ENCODE peak calls at places on chromosome 17, in ten cellular contexts. T, H, D, O, A, B, M, F, P and V are unnamed samples.

GRCh38 chr17:65027305-65027704 is 29.2 kb downstream of the GNA13 start:
- DNase-seq in A (peak; percentile 65), B (no peak), T (no peak), M (no peak), D (peak; percentile 47), H (no peak), F (peak; percentile 96), P (no peak), O (no peak), V (no peak)

GRCh38 chr17:10061131-10061581 is 137.2 kb downstream of the GAS7 start:
- DNase-seq in O (no peak), B (no peak), H (no peak), A (no peak), M (no peak), F (no peak), D (no peak), P (no peak), T (no peak), V (no peak)

GRCh38 chr17:76772842-76773521 is 35.1 kb downstream of the MFSD11 start:
- DNase-seq in O (no peak), M (no peak), T (no peak), H (no peak), B (no peak), F (peak; percentile 85), D (peak; percentile 29), P (no peak), A (peak; percentile 89), V (peak; percentile 71)

GRCh38 chr17:61475726-61476125 is 23.5 kb downstream of the TBX4 start:
- DNase-seq in H (no peak), T (peak; percentile 16), D (no peak), O (no peak), A (no peak), M (no peak), B (no peak), F (peak; percentile 27), P (no peak), V (no peak)

GRCh38 chr17:33057564-33057963 is 65.9 kb downstream of the SPACA3 start:
- DNase-seq in F (no peak), O (no peak), T (no peak), A (no peak), H (no peak), M (no peak), B (no peak), D (no peak), P (no peak), V (no peak)

GRCh38 chr17:32877164-32877764 is 340 bp upstream of the MYO1D start:
- DNase-seq in O (peak; percentile 88), T (peak; percentile 94), D (peak; percentile 96), A (peak; percentile 65), P (peak; percentile 92), F (peak; percentile 86), B (peak; percentile 93), M (peak; percentile 84), H (peak; percentile 50), V (peak; percentile 84)

GRCh38 chr17:66466933-66467367 is 164.5 kb downstream of the PRKCA start:
- DNase-seq in P (no peak), T (no peak), F (peak; percentile 99), D (peak; percentile 73), B (no peak), M (no peak), H (no peak), A (peak; percentile 92), O (no peak), V (peak; percentile 84)

GRCh38 chr17:67628580-67629013 is 89.1 kb upstream of the NOL11 start:
- DNase-seq in P (peak; percentile 26), H (no peak), T (peak; percentile 61), D (no peak), M (no peak), O (no peak), A (no peak), F (no peak), B (peak; percentile 62), V (no peak)

GRCh38 chr17:38333635-38334295 is 10.0 kb downstream of the GPR179 start:
- DNase-seq in P (no peak), B (peak; percentile 100), M (no peak), H (no peak), O (peak; percentile 4), T (peak; percentile 56), A (no peak), D (peak; percentile 47), F (peak; percentile 39), V (no peak)

GRCh38 chr17:6947745-6948144 is 48.1 kb upstream of the ALOX12 start:
- DNase-seq in D (no peak), H (no peak), B (no peak), O (no peak), P (no peak), M (no peak), T (no peak), A (no peak), F (no peak), V (no peak)

DNA sequence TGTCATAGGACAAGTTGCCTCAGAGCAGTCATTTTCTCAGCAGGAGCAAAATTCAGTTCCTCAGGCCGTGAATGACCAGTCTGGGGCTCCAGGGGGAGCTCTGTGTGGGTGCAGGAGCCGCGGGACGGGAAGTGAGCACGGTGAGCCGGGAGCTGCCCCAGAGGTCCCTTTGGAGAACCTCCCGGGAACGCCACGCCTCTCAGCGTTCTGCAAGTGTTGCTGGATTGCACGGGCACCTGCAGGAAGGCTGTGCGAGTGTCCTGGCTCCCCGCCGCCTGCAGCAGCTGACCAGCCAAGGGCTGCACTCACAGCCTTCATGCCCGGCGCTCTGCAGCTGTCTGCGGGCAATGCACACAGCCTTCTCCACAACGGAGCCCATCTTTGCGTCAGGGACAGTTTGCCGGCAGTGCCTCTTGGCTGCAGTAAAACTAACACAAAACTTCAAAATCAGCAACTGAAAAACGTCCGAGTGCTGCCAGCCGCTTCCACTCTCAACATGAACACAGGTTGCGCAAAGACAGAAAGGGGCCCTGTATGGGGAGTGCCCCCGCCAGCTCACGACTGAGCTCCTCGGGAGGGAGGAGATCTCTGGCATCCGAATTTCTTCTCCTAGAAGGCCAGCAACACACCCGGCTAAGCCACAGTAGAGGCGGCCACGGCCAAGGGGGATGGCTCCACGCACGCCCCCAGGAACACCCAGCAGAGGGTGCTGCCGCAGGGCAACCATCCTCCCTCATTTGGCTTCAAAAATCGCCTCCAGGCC is 16.0 kb downstream of the NDUFAF8 start:
- DNase-seq in D (peak; percentile 39), H (no peak), T (peak; percentile 95), P (peak; percentile 87), B (peak; percentile 68), F (peak; percentile 77), M (peak; percentile 84), O (no peak), A (no peak), V (peak; percentile 95)
- TF ChIP-seq CTCF in D (no peak), H (peak; percentile 48), T (peak; percentile 65), P (peak; percentile 74), B (peak; percentile 46), F (peak; percentile 64), M (peak; percentile 70), O (no peak), A (peak; percentile 36), V (peak; percentile 85)

DNA sequence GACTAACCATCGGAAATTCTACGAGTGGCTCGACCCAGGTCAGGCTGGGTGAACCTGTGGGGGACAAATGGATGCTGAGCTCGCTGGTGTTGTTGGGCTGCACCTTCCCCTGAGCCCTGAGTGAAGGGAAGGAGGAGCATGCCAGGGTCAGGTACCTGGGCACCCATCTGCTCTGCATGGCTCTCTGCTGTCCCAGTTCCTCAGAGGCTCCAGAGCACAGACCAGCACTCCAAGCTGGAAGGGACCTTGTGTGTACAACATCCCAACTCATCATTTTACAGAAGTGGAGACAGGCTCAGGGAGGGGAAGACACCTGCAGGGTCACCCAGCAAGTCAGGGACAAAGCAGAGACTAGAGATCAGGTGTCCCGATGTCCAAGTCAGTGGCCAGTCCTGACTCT is 84.9 kb upstream of the NLRP1 start:
- DNase-seq in M (no peak), T (no peak), D (no peak), B (no peak), O (no peak), P (no peak), A (no peak), F (peak; percentile 15), H (no peak), V (peak; percentile 19)
- H3K27me3 ChIP-seq in M (peaks cover 40% of the 10 kb centered on the region), T (peaks cover 20% of the 10 kb centered on the region), D (peaks cover 93% of the 10 kb centered on the region), B (no peaks in the 10 kb centered on the region), O (peaks cover 5% of the 10 kb centered on the region), P (peaks cover 98% of the 10 kb centered on the region), A (peaks cover 61% of the 10 kb centered on the region), F (no peaks in the 10 kb centered on the region), H (no peaks in the 10 kb centered on the region), V (peaks cover 9% of the 10 kb centered on the region)

GRCh38 chr17:49817993-49818392 is 29.5 kb downstream of the KAT7 start:
- DNase-seq in T (no peak), O (peak; percentile 52), B (no peak), M (no peak), A (no peak), D (no peak), H (no peak), P (no peak), F (no peak), V (no peak)
- H3K9me3 ChIP-seq in T (no peaks in the 10 kb centered on the region), O (no peaks in the 10 kb centered on the region), B (no peaks in the 10 kb centered on the region), M (no peaks in the 10 kb centered on the region), A (no peaks in the 10 kb centered on the region), D (no peaks in the 10 kb centered on the region), H (no peaks in the 10 kb centered on the region), P (no peaks in the 10 kb centered on the region), F (no peaks in the 10 kb centered on the region), V (no peaks in the 10 kb centered on the region)

GRCh38 chr17:81309140-81309858 is 14.2 kb upstream of the SLC38A10 start:
- DNase-seq in P (peak; percentile 93), B (peak; percentile 78), T (peak; percentile 97), F (peak; percentile 85), D (peak; percentile 92), O (no peak), M (peak; percentile 92), A (peak; percentile 85), H (peak; percentile 54), V (no peak)
- TF ChIP-seq CTCF in P (peak; percentile 69), B (peak; percentile 60), T (peak; percentile 63), F (peak; percentile 66), D (peak; percentile 66), O (no peak), M (peak; percentile 67), A (peak; percentile 69), H (peak; percentile 45), V (peak; percentile 61)

GRCh38 chr17:48547839-48548686 is 3.2 kb upstream of the HOXB2 start:
- DNase-seq in P (no peak), O (no peak), H (no peak), F (no peak), D (no peak), B (no peak), A (no peak), T (no peak), M (no peak), V (no peak)
- H3K27me3 ChIP-seq in P (peaks cover 100% of the 10 kb centered on the region), O (no peaks in the 10 kb centered on the region), H (no peaks in the 10 kb centered on the region), F (no peaks in the 10 kb centered on the region), D (no peaks in the 10 kb centered on the region), B (peaks cover 100% of the 10 kb centered on the region), A (no peaks in the 10 kb centered on the region), T (peaks cover 62% of the 10 kb centered on the region), M (peaks cover 100% of the 10 kb centered on the region), V (no peaks in the 10 kb centered on the region)